ENCODE peak calls at places on chromosomes 2 and 18, in five cellular contexts. One of them, this sample, is unnamed.
A peak's percentile ranks its signal among the peaks of the same experiment; 100 is the strongest.

GRCh38 chr2:56589820-56590219 is 406.0 kb downstream of the CCDC85A start:
- DNase-seq in activated naive CD4-positive, alpha-beta T cell: no peak
- DNase-seq in astrocyte of the cerebellum: no peak
- DNase-seq in stimulated activated CD4-positive, alpha-beta T cell treated with anti-CD3 and anti-CD28 coated beads, Interleukin-2, amount 100 ng/mL, for 48 hours: no peak
- DNase-seq in neural progenitor cell: no peak
- DNase-seq in this sample: no peak

GRCh38 chr2:168699834-168700417 is 102.5 kb upstream of the NOSTRIN start:
- DNase-seq in activated naive CD4-positive, alpha-beta T cell: no peak
- DNase-seq in neural progenitor cell: no peak
- DNase-seq in stimulated activated CD4-positive, alpha-beta T cell treated with anti-CD3 and anti-CD28 coated beads, Interleukin-2, amount 100 ng/mL, for 48 hours: no peak
- DNase-seq in astrocyte of the cerebellum: peak; percentile 32
- DNase-seq in this sample: no peak

GRCh38 chr18:13577091-13577697 is 149.2 kb downstream of the FAM210A start:
- DNase-seq in astrocyte of the cerebellum: peak; percentile 11
- DNase-seq in stimulated activated CD4-positive, alpha-beta T cell treated with anti-CD3 and anti-CD28 coated beads, Interleukin-2, amount 100 ng/mL, for 48 hours: no peak
- DNase-seq in neural progenitor cell: no peak
- DNase-seq in activated naive CD4-positive, alpha-beta T cell: no peak
- DNase-seq in this sample: no peak

GRCh38 chr2:234843411-234843810 is 108.4 kb upstream of the SH3BP4 start:
- DNase-seq in activated naive CD4-positive, alpha-beta T cell: no peak
- DNase-seq in stimulated activated CD4-positive, alpha-beta T cell treated with anti-CD3 and anti-CD28 coated beads, Interleukin-2, amount 100 ng/mL, for 48 hours: no peak
- DNase-seq in neural progenitor cell: no peak
- DNase-seq in astrocyte of the cerebellum: no peak
- DNase-seq in this sample: no peak

GRCh38 chr2:144515694-144516416 is 4.1 kb downstream of the ZEB2 start:
- DNase-seq in stimulated activated CD4-positive, alpha-beta T cell treated with anti-CD3 and anti-CD28 coated beads, Interleukin-2, amount 100 ng/mL, for 48 hours: no peak
- DNase-seq in astrocyte of the cerebellum: no peak
- DNase-seq in neural progenitor cell: peak; percentile 66
- DNase-seq in activated naive CD4-positive, alpha-beta T cell: no peak
- DNase-seq in this sample: no peak

GRCh38 chr2:129262934-129263333 is 716.5 kb upstream of the RAB6C start:
- DNase-seq in activated naive CD4-positive, alpha-beta T cell: no peak
- DNase-seq in stimulated activated CD4-positive, alpha-beta T cell treated with anti-CD3 and anti-CD28 coated beads, Interleukin-2, amount 100 ng/mL, for 48 hours: no peak
- DNase-seq in neural progenitor cell: no peak
- DNase-seq in astrocyte of the cerebellum: no peak
- DNase-seq in this sample: no peak

GRCh38 chr18:45522371-45522770 is 92.9 kb upstream of the SLC14A2 start:
- DNase-seq in astrocyte of the cerebellum: peak; percentile 60
- DNase-seq in activated naive CD4-positive, alpha-beta T cell: no peak
- DNase-seq in neural progenitor cell: no peak
- DNase-seq in stimulated activated CD4-positive, alpha-beta T cell treated with anti-CD3 and anti-CD28 coated beads, Interleukin-2, amount 100 ng/mL, for 48 hours: no peak
- DNase-seq in this sample: no peak

GRCh38 chr2:129721841-129722240 is 257.6 kb upstream of the RAB6C start:
- DNase-seq in neural progenitor cell: no peak
- DNase-seq in stimulated activated CD4-positive, alpha-beta T cell treated with anti-CD3 and anti-CD28 coated beads, Interleukin-2, amount 100 ng/mL, for 48 hours: no peak
- DNase-seq in activated naive CD4-positive, alpha-beta T cell: no peak
- DNase-seq in astrocyte of the cerebellum: no peak
- DNase-seq in this sample: no peak

GRCh38 chr2:86628091-86628522 is 4.4 kb upstream of the RNF103 start:
- DNase-seq in stimulated activated CD4-positive, alpha-beta T cell treated with anti-CD3 and anti-CD28 coated beads, Interleukin-2, amount 100 ng/mL, for 48 hours: no peak
- DNase-seq in neural progenitor cell: no peak
- DNase-seq in astrocyte of the cerebellum: no peak
- DNase-seq in activated naive CD4-positive, alpha-beta T cell: no peak
- DNase-seq in this sample: no peak

GRCh38 chr2:72037322-72037721 is 110.3 kb downstream of the CYP26B1 start:
- DNase-seq in activated naive CD4-positive, alpha-beta T cell: no peak
- DNase-seq in stimulated activated CD4-positive, alpha-beta T cell treated with anti-CD3 and anti-CD28 coated beads, Interleukin-2, amount 100 ng/mL, for 48 hours: no peak
- DNase-seq in neural progenitor cell: no peak
- DNase-seq in astrocyte of the cerebellum: no peak
- DNase-seq in this sample: no peak

GRCh38 chr2:20021405-20022009 is 9.0 kb upstream of the MATN3 start:
- DNase-seq in activated naive CD4-positive, alpha-beta T cell: no peak
- DNase-seq in stimulated activated CD4-positive, alpha-beta T cell treated with anti-CD3 and anti-CD28 coated beads, Interleukin-2, amount 100 ng/mL, for 48 hours: no peak
- DNase-seq in astrocyte of the cerebellum: no peak
- DNase-seq in neural progenitor cell: no peak
- DNase-seq in this sample: no peak

GRCh38 chr2:237281900-237282306 is 132.1 kb downstream of the COL6A3 start:
- DNase-seq in activated naive CD4-positive, alpha-beta T cell: no peak
- DNase-seq in stimulated activated CD4-positive, alpha-beta T cell treated with anti-CD3 and anti-CD28 coated beads, Interleukin-2, amount 100 ng/mL, for 48 hours: no peak
- DNase-seq in neural progenitor cell: no peak
- DNase-seq in astrocyte of the cerebellum: peak; percentile 74
- DNase-seq in this sample: no peak

GRCh38 chr2:164388511-164388910 is 232.8 kb downstream of the GRB14 start:
- DNase-seq in astrocyte of the cerebellum: peak; percentile 59
- DNase-seq in stimulated activated CD4-positive, alpha-beta T cell treated with anti-CD3 and anti-CD28 coated beads, Interleukin-2, amount 100 ng/mL, for 48 hours: no peak
- DNase-seq in neural progenitor cell: peak; percentile 36
- DNase-seq in activated naive CD4-positive, alpha-beta T cell: no peak
- DNase-seq in this sample: no peak

GRCh38 chr2:162085090-162085891 is 11.3 kb upstream of the DPP4 start:
- DNase-seq in stimulated activated CD4-positive, alpha-beta T cell treated with anti-CD3 and anti-CD28 coated beads, Interleukin-2, amount 100 ng/mL, for 48 hours: no peak
- DNase-seq in activated naive CD4-positive, alpha-beta T cell: no peak
- DNase-seq in neural progenitor cell: no peak
- DNase-seq in astrocyte of the cerebellum: peak; percentile 15
- DNase-seq in this sample: no peak

GRCh38 chr2:9703701-9704221 is 73.0 kb upstream of the YWHAQ start:
- DNase-seq in neural progenitor cell: no peak
- DNase-seq in stimulated activated CD4-positive, alpha-beta T cell treated with anti-CD3 and anti-CD28 coated beads, Interleukin-2, amount 100 ng/mL, for 48 hours: no peak
- DNase-seq in activated naive CD4-positive, alpha-beta T cell: no peak
- DNase-seq in astrocyte of the cerebellum: peak; percentile 9
- DNase-seq in this sample: peak; percentile 2

GRCh38 chr2:185417111-185417510 is 321.5 kb upstream of the FSIP2 start:
- DNase-seq in neural progenitor cell: no peak
- DNase-seq in astrocyte of the cerebellum: peak; percentile 45
- DNase-seq in stimulated activated CD4-positive, alpha-beta T cell treated with anti-CD3 and anti-CD28 coated beads, Interleukin-2, amount 100 ng/mL, for 48 hours: no peak
- DNase-seq in activated naive CD4-positive, alpha-beta T cell: no peak
- DNase-seq in this sample: no peak

GRCh38 chr2:225276207-225276606 is 123.3 kb upstream of the NYAP2 start:
- DNase-seq in stimulated activated CD4-positive, alpha-beta T cell treated with anti-CD3 and anti-CD28 coated beads, Interleukin-2, amount 100 ng/mL, for 48 hours: no peak
- DNase-seq in activated naive CD4-positive, alpha-beta T cell: no peak
- DNase-seq in neural progenitor cell: no peak
- DNase-seq in astrocyte of the cerebellum: no peak
- DNase-seq in this sample: no peak

GRCh38 chr2:145543856-145544255 is 1023.9 kb upstream of the ZEB2 start:
- DNase-seq in astrocyte of the cerebellum: no peak
- DNase-seq in activated naive CD4-positive, alpha-beta T cell: no peak
- DNase-seq in neural progenitor cell: no peak
- DNase-seq in stimulated activated CD4-positive, alpha-beta T cell treated with anti-CD3 and anti-CD28 coated beads, Interleukin-2, amount 100 ng/mL, for 48 hours: no peak
- DNase-seq in this sample: no peak

GRCh38 chr2:54658548-54659207 is 64.8 kb upstream of the EML6 start:
- DNase-seq in neural progenitor cell: no peak
- DNase-seq in astrocyte of the cerebellum: peak; percentile 95
- DNase-seq in stimulated activated CD4-positive, alpha-beta T cell treated with anti-CD3 and anti-CD28 coated beads, Interleukin-2, amount 100 ng/mL, for 48 hours: no peak
- DNase-seq in activated naive CD4-positive, alpha-beta T cell: no peak
- DNase-seq in this sample: no peak

GRCh38 chr18:22509423-22509822 is 91.7 kb upstream of the CTAGE1 start:
- DNase-seq in neural progenitor cell: no peak
- DNase-seq in astrocyte of the cerebellum: no peak
- DNase-seq in stimulated activated CD4-positive, alpha-beta T cell treated with anti-CD3 and anti-CD28 coated beads, Interleukin-2, amount 100 ng/mL, for 48 hours: no peak
- DNase-seq in activated naive CD4-positive, alpha-beta T cell: no peak
- DNase-seq in this sample: no peak

GRCh38 chr2:209113030-209113429 is 310.8 kb upstream of the MAP2 start:
- DNase-seq in astrocyte of the cerebellum: no peak
- DNase-seq in neural progenitor cell: peak; percentile 63
- DNase-seq in stimulated activated CD4-positive, alpha-beta T cell treated with anti-CD3 and anti-CD28 coated beads, Interleukin-2, amount 100 ng/mL, for 48 hours: no peak
- DNase-seq in activated naive CD4-positive, alpha-beta T cell: no peak
- DNase-seq in this sample: no peak

This sample was measured in T-helper 22 cell.